ENCODE peak calls at places on chromosomes 12 and 14, in nine cellular contexts. P is tibial nerve, H is upper lobe of left lung, D is SK-N-SH, X is ovary, U is transverse colon, Q is A549, L is esophagus muscularis mucosa, N is K562. T is an unnamed sample.

GRCh38 chr12:69901141-69901900 is 76.3 kb downstream of the MYRFL start:
- DNase-seq in Q (no peak), P (no peak), N (no peak), H (no peak), D (no peak), L (no peak), X (no peak), U (no peak), T (no peak)

GRCh38 chr14:38143651-38144505 is 63.8 kb upstream of the SSTR1 start:
- DNase-seq in X (no peak), P (no peak), D (no peak), L (no peak), H (no peak), U (no peak), Q (no peak), N (no peak), T (no peak)

GRCh38 chr14:95061317-95062093 is 95.8 kb downstream of the DICER1 start:
- DNase-seq in L (no peak), H (no peak), U (no peak), Q (no peak), N (no peak), P (no peak), X (no peak), D (no peak), T (no peak)

GRCh38 chr12:132429932-132430643 is 59.9 kb upstream of the FBRSL1 start:
- DNase-seq in D (no peak), N (peak; percentile 49), H (peak; percentile 35), U (peak; percentile 86), P (no peak), X (peak; percentile 48), Q (peak; percentile 45), L (no peak), T (peak; percentile 63)

GRCh38 chr14:38290601-38291190 is 34.8 kb upstream of the CLEC14A start:
- DNase-seq in H (no peak), N (no peak), U (no peak), P (no peak), D (no peak), Q (no peak), X (no peak), L (no peak), T (no peak)

GRCh38 chr12:56190695-56191155 is 1.4 kb upstream of the SMARCC2 start:
- DNase-seq in U (no peak), X (no peak), H (no peak), L (no peak), D (no peak), Q (peak; percentile 16), N (peak; percentile 41), P (no peak), T (no peak)

GRCh38 chr12:16076553-16076952 is 165.4 kb downstream of the DERA start:
- DNase-seq in U (no peak), P (no peak), N (no peak), H (no peak), L (no peak), Q (peak; percentile 28), X (no peak), D (peak; percentile 17), T (no peak)

GRCh38 chr12:116141110-116141832 is 136.2 kb downstream of the MED13L start:
- DNase-seq in N (no peak), L (no peak), H (no peak), D (peak; percentile 27), U (no peak), Q (no peak), X (no peak), P (no peak), T (no peak)

GRCh38 chr14:105049753-105050550 is 15.3 kb downstream of the GPR132 start:
- DNase-seq in N (no peak), H (no peak), P (no peak), D (peak; percentile 30), X (no peak), U (no peak), L (no peak), Q (no peak), T (no peak)

GRCh38 chr14:101451166-101451565 is 110.1 kb upstream of the DIO3 start:
- DNase-seq in N (no peak), D (no peak), U (no peak), Q (no peak), P (no peak), X (no peak), L (no peak), H (no peak), T (peak; percentile 9)

GRCh38 chr12:30701056-30701455 is 5.4 kb upstream of the IPO8 start:
- DNase-seq in N (no peak), P (no peak), H (no peak), D (no peak), X (no peak), Q (no peak), U (no peak), L (no peak), T (no peak)

GRCh38 chr12:3809357-3810015 is 56.6 kb upstream of the CRACR2A start:
- DNase-seq in D (no peak), X (no peak), Q (no peak), H (no peak), L (no peak), U (no peak), N (no peak), P (no peak), T (no peak)
- TF ChIP-seq EP300 in D (no peak), X (no peak), Q (no peak), H (no peak), L (no peak), U (no peak), N (no peak), P (no peak), T (no peak)

GRCh38 chr14:33163109-33163508 is 224.4 kb downstream of the NPAS3 start:
- DNase-seq in L (no peak), N (no peak), P (no peak), U (no peak), Q (no peak), H (no peak), X (no peak), D (no peak), T (no peak)
- TF ChIP-seq EP300 in L (no peak), N (no peak), P (no peak), U (no peak), Q (no peak), H (no peak), X (no peak), D (no peak), T (no peak)

GRCh38 chr12:122866379-122866778 is 29.5 kb downstream of the VPS37B start:
- DNase-seq in Q (no peak), P (no peak), L (no peak), D (no peak), X (peak; percentile 17), U (no peak), H (no peak), N (no peak), T (peak; percentile 71)

GRCh38 chr12:122866950-122867607 is 28.8 kb downstream of the VPS37B start:
- DNase-seq in U (no peak), N (no peak), X (no peak), L (no peak), P (no peak), D (peak; percentile 42), Q (no peak), H (no peak), T (peak; percentile 37)

GRCh38 chr12:122864894-122865253 is 29.6 kb downstream of the HIP1R start:
- DNase-seq in Q (no peak), L (no peak), U (no peak), H (no peak), N (no peak), D (peak; percentile 15), X (peak; percentile 24), P (no peak), T (no peak)

GRCh38 chr12:122867701-122868461 is 28.0 kb downstream of the VPS37B start:
- DNase-seq in Q (peak; percentile 48), U (peak; percentile 69), H (no peak), D (peak; percentile 60), P (no peak), N (peak; percentile 57), L (no peak), X (peak; percentile 72), T (peak; percentile 95)

DNA sequence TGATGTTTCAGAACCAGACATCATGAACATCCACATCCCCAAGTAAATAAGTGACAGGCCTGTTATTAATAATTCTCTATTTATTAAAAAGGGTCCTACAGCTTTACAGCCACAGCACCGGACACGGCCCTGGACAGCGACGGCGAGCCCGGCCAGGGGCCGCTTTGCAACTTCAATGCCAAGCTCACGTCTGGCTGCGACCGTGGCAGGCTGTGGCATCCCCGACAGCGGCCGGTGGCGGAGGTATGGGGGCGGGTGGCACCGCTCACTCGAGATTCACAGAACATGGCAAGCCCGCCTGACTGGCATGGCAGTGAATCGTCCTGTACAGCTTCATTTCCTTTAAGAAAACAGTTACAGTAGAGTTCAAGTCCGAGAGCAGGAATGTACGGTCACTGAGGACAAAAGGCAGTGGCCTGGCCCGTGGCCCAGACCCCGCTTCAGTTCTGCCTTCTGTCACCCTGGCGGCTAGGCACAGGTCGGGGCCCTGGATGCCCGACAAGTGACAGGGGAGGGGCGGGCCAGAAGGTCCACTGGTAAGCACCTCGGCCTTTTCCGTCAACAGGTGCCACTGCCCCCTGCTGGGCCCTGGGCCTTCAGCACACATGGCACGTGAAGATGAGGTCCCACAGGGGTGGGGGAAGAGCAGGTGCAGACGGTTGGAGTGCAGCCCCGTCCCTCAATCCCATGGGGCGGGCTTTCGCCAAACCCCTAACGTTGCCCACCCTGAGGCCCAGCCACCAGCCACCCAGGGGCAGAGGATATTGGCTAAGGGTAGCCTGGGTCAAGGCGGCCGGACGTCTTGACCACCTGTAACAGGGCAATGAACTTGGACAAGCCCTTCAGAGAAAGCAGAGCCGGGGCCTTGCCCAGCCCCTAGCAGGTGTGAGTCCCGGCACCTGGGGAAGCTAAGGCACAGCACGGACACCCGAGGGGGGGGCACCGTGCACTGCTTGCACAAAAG is 30.3 kb downstream of the HIP1R start:
- DNase-seq in Q (peak; percentile 47), H (peak; percentile 63), D (peak; percentile 79), N (peak; percentile 48), L (no peak), U (no peak), P (no peak), X (peak; percentile 38), T (peak; percentile 83)
- TF ChIP-seq EP300 in Q (no peak), H (no peak), D (no peak), N (no peak), L (no peak), U (no peak), P (peak; percentile 3), X (no peak), T (no peak)

GRCh38 chr12:65946419-65946818 is 122.1 kb downstream of the HMGA2 start:
- DNase-seq in L (no peak), P (no peak), H (no peak), X (no peak), U (no peak), N (no peak), D (no peak), Q (no peak), T (no peak)

GRCh38 chr12:65949986-65950385 is 125.7 kb downstream of the HMGA2 start:
- DNase-seq in H (no peak), L (no peak), P (no peak), N (no peak), U (no peak), Q (no peak), D (no peak), X (no peak), T (no peak)

GRCh38 chr12:65946821-65947220 is 122.5 kb downstream of the HMGA2 start:
- DNase-seq in P (no peak), U (no peak), Q (no peak), X (no peak), N (no peak), L (no peak), D (no peak), H (no peak), T (no peak)

GRCh38 chr12:65949009-65949623 is 124.8 kb downstream of the HMGA2 start:
- DNase-seq in X (no peak), N (no peak), D (no peak), L (no peak), P (no peak), U (no peak), Q (no peak), H (no peak), T (no peak)

GRCh38 chr12:65948320-65949008 is 124.2 kb downstream of the HMGA2 start:
- DNase-seq in P (peak; percentile 62), N (no peak), H (peak; percentile 49), Q (peak; percentile 18), D (no peak), X (peak; percentile 62), U (peak; percentile 26), L (no peak), T (peak; percentile 50)
- TF ChIP-seq EP300 in P (peak; percentile 86), N (no peak), H (no peak), Q (peak; percentile 64), D (peak; percentile 93), X (no peak), U (no peak), L (no peak), T (no peak)